ENCODE peak calls at places on chromosomes 6 and 20, in six cellular contexts. One of them, this sample, is unnamed.

GRCh38 chr6:31541059-31541657 is 645 bp downstream of the DDX39B start:
- DNase-seq in GM12878: no peak
- DNase-seq in HepG2: peak; percentile 63
- DNase-seq in GM12891: no peak
- DNase-seq in H1: no peak
- DNase-seq in K562: peak; percentile 61
- DNase-seq in this sample: no peak

GRCh38 chr6:26360451-26361416 is 4.3 kb upstream of the BTN3A2 start:
- DNase-seq in K562: no peak
- DNase-seq in H1: no peak
- DNase-seq in GM12878: no peak
- DNase-seq in GM12891: no peak
- DNase-seq in HepG2: no peak
- DNase-seq in this sample: no peak

GRCh38 chr6:166743925-166744653 is 117.0 kb upstream of the RPS6KA2 start:
- DNase-seq in H1: peak; percentile 46
- DNase-seq in K562: no peak
- DNase-seq in GM12878: no peak
- DNase-seq in GM12891: no peak
- DNase-seq in HepG2: no peak
- DNase-seq in this sample: no peak

GRCh38 chr6:139820191-139820590 is 445.7 kb upstream of the CITED2 start:
- DNase-seq in GM12891: no peak
- DNase-seq in K562: no peak
- DNase-seq in GM12878: no peak
- DNase-seq in H1: no peak
- DNase-seq in HepG2: no peak
- DNase-seq in this sample: no peak

GRCh38 chr20:50138479-50139393 is 14.8 kb downstream of the PEDS1 start:
- DNase-seq in HepG2: peak; percentile 73
- DNase-seq in K562: no peak
- DNase-seq in GM12878: no peak
- DNase-seq in GM12891: no peak
- DNase-seq in H1: no peak
- DNase-seq in this sample: no peak

GRCh38 chr6:25138024-25138696 is 141.0 kb upstream of the CARMIL1 start:
- DNase-seq in H1: no peak
- DNase-seq in GM12891: no peak
- DNase-seq in K562: no peak
- DNase-seq in HepG2: no peak
- DNase-seq in GM12878: peak; percentile 81
- DNase-seq in this sample: no peak

GRCh38 chr6:6004147-6004995 is 2.4 kb downstream of the NRN1 start:
- DNase-seq in GM12878: no peak
- DNase-seq in H1: peak; percentile 55
- DNase-seq in GM12891: no peak
- DNase-seq in K562: no peak
- DNase-seq in HepG2: no peak
- DNase-seq in this sample: no peak

GRCh38 chr6:84332139-84333034 is 104.9 kb upstream of the CEP162 start:
- DNase-seq in GM12878: peak; percentile 24
- DNase-seq in H1: no peak
- DNase-seq in GM12891: peak; percentile 5
- DNase-seq in K562: no peak
- DNase-seq in HepG2: no peak
- DNase-seq in this sample: no peak

GRCh38 chr6:26043389-26044139 is 43.7 kb upstream of the HFE start:
- DNase-seq in K562: peak; percentile 53
- DNase-seq in GM12891: no peak
- DNase-seq in HepG2: peak; percentile 99
- DNase-seq in GM12878: peak; percentile 96
- DNase-seq in H1: no peak
- DNase-seq in this sample: no peak

GRCh38 chr6:42974919-42975505 is 4.0 kb downstream of the PEX6 start:
- DNase-seq in K562: no peak
- DNase-seq in GM12878: no peak
- DNase-seq in H1: no peak
- DNase-seq in GM12891: no peak
- DNase-seq in HepG2: no peak
- DNase-seq in this sample: no peak

GRCh38 chr20:5642155-5642981 is 107.8 kb upstream of the SHLD1 start:
- DNase-seq in H1: no peak
- DNase-seq in K562: no peak
- DNase-seq in HepG2: no peak
- DNase-seq in GM12878: no peak
- DNase-seq in GM12891: no peak
- DNase-seq in this sample: no peak

GRCh38 chr20:19407731-19408130 is 195.3 kb downstream of the SLC24A3 start:
- DNase-seq in GM12891: no peak
- DNase-seq in K562: no peak
- DNase-seq in GM12878: no peak
- DNase-seq in H1: no peak
- DNase-seq in HepG2: no peak
- DNase-seq in this sample: no peak

GRCh38 chr20:10641893-10642292 is 31.9 kb downstream of the JAG1 start:
- DNase-seq in GM12878: no peak
- DNase-seq in K562: no peak
- DNase-seq in HepG2: no peak
- DNase-seq in GM12891: no peak
- DNase-seq in H1: no peak
- DNase-seq in this sample: no peak

GRCh38 chr6:39992861-39993622 is 58.8 kb upstream of the MOCS1 start:
- DNase-seq in K562: no peak
- DNase-seq in GM12878: no peak
- DNase-seq in HepG2: no peak
- DNase-seq in GM12891: no peak
- DNase-seq in H1: no peak
- DNase-seq in this sample: no peak

GRCh38 chr6:144469144-144469575 is 184.0 kb downstream of the UTRN start:
- DNase-seq in HepG2: no peak
- DNase-seq in GM12891: peak; percentile 20
- DNase-seq in K562: no peak
- DNase-seq in H1: no peak
- DNase-seq in GM12878: peak; percentile 15
- DNase-seq in this sample: no peak

GRCh38 chr6:89952696-89953095 is 58.4 kb downstream of the GJA10 start:
- DNase-seq in GM12891: no peak
- DNase-seq in HepG2: no peak
- DNase-seq in H1: no peak
- DNase-seq in GM12878: no peak
- DNase-seq in K562: no peak
- DNase-seq in this sample: no peak
- TF ChIP-seq TAF1 in GM12891: no peak
- TF ChIP-seq TAF1 in HepG2: no peak
- TF ChIP-seq TAF1 in H1: no peak
- TF ChIP-seq TAF1 in GM12878: no peak
- TF ChIP-seq TAF1 in K562: no peak
- TF ChIP-seq TAF1 in this sample: no peak

GRCh38 chr6:112172540-112172939 is 81.8 kb downstream of the LAMA4 start:
- DNase-seq in K562: no peak
- DNase-seq in GM12891: no peak
- DNase-seq in GM12878: no peak
- DNase-seq in HepG2: no peak
- DNase-seq in H1: no peak
- DNase-seq in this sample: no peak
- TF ChIP-seq POLR2A in K562: no peak
- TF ChIP-seq POLR2A in GM12891: no peak
- TF ChIP-seq POLR2A in GM12878: no peak
- TF ChIP-seq POLR2A in HepG2: no peak
- TF ChIP-seq POLR2A in H1: no peak
- TF ChIP-seq POLR2A in this sample: no peak

GRCh38 chr20:16208443-16208842 is 364.8 kb downstream of the KIF16B start:
- DNase-seq in H1: no peak
- DNase-seq in GM12891: no peak
- DNase-seq in HepG2: no peak
- DNase-seq in K562: no peak
- DNase-seq in GM12878: no peak
- DNase-seq in this sample: no peak

GRCh38 chr20:16203091-16203490 is 370.2 kb downstream of the KIF16B start:
- DNase-seq in K562: no peak
- DNase-seq in GM12891: no peak
- DNase-seq in H1: no peak
- DNase-seq in HepG2: no peak
- DNase-seq in GM12878: no peak
- DNase-seq in this sample: no peak

GRCh38 chr20:16205505-16205904 is 367.7 kb downstream of the KIF16B start:
- DNase-seq in K562: no peak
- DNase-seq in HepG2: no peak
- DNase-seq in GM12878: no peak
- DNase-seq in GM12891: no peak
- DNase-seq in H1: no peak
- DNase-seq in this sample: no peak

GRCh38 chr20:16209826-16210365 is 363.4 kb downstream of the KIF16B start:
- DNase-seq in GM12878: no peak
- DNase-seq in H1: no peak
- DNase-seq in K562: no peak
- DNase-seq in HepG2: no peak
- DNase-seq in GM12891: no peak
- DNase-seq in this sample: no peak

DNA sequence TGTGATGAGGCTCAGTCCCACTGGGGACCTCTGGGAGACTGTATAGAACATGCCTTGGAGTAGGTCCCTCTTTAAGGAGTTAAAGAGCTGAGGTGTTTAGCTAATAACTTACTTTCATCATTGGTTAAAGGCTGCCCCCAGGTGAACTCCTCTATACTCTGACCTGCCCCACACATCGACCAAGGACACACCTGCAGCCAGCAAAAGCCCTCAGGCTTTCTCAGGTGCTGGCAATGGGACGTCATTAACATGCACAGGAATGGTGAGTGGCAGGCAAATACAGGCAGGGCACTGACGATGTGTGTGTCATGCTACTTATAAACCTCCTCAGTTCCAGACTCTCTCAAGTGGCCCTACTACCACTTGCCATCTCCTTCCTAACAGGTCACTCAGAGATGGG is 366.4 kb downstream of the KIF16B start:
- DNase-seq in H1: no peak
- DNase-seq in K562: no peak
- DNase-seq in GM12878: no peak
- DNase-seq in GM12891: no peak
- DNase-seq in HepG2: no peak
- DNase-seq in this sample: no peak
- TF ChIP-seq TAF1 in H1: no peak
- TF ChIP-seq TAF1 in K562: no peak
- TF ChIP-seq TAF1 in GM12878: no peak
- TF ChIP-seq TAF1 in GM12891: no peak
- TF ChIP-seq TAF1 in HepG2: no peak
- TF ChIP-seq TAF1 in this sample: no peak

GRCh38 chr6:135358251-135358821 is 139.2 kb downstream of the AHI1 start:
- DNase-seq in GM12878: no peak
- DNase-seq in K562: no peak
- DNase-seq in HepG2: no peak
- DNase-seq in H1: no peak
- DNase-seq in GM12891: no peak
- DNase-seq in this sample: no peak
- TF ChIP-seq POLR2A in GM12878: no peak
- TF ChIP-seq POLR2A in K562: no peak
- TF ChIP-seq POLR2A in HepG2: no peak
- TF ChIP-seq POLR2A in H1: no peak
- TF ChIP-seq POLR2A in GM12891: no peak
- TF ChIP-seq POLR2A in this sample: no peak

GRCh38 chr20:57860576-57860975 is 150.8 kb upstream of the PMEPA1 start:
- DNase-seq in HepG2: no peak
- DNase-seq in GM12878: no peak
- DNase-seq in GM12891: no peak
- DNase-seq in K562: no peak
- DNase-seq in H1: peak; percentile 17
- DNase-seq in this sample: no peak

GRCh38 chr20:57851786-57852185 is 142.0 kb upstream of the PMEPA1 start:
- DNase-seq in GM12878: no peak
- DNase-seq in HepG2: no peak
- DNase-seq in GM12891: no peak
- DNase-seq in H1: no peak
- DNase-seq in K562: no peak
- DNase-seq in this sample: no peak

GRCh38 chr20:57857969-57858368 is 148.2 kb upstream of the PMEPA1 start:
- DNase-seq in GM12891: no peak
- DNase-seq in HepG2: no peak
- DNase-seq in K562: no peak
- DNase-seq in GM12878: no peak
- DNase-seq in H1: no peak
- DNase-seq in this sample: no peak

GRCh38 chr20:57857118-57857517 is 147.3 kb upstream of the PMEPA1 start:
- DNase-seq in K562: no peak
- DNase-seq in H1: no peak
- DNase-seq in GM12891: no peak
- DNase-seq in HepG2: no peak
- DNase-seq in GM12878: no peak
- DNase-seq in this sample: no peak

DNA sequence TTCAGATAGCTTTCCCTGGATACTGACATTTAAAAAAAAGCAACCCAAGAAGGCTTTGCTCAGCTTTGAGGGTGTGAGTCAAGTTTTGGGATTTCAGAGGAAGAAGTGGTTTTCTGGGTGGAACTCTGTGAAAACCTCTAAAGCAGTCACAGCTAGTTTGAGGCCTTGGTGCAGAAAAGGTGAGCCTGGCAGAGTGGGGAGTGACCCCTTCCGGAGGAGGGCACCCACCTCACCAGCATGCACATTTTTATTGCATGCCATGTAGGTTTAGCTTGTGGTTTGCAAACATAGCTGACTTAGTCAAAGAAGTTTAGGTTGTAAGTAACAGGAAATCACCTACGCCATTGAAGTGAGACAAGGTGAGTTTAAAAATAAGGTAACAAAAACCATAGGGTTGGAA is 146.8 kb upstream of the PMEPA1 start:
- DNase-seq in GM12891: no peak
- DNase-seq in GM12878: no peak
- DNase-seq in H1: no peak
- DNase-seq in K562: no peak
- DNase-seq in HepG2: no peak
- DNase-seq in this sample: no peak
- TF ChIP-seq TAF1 in GM12891: no peak
- TF ChIP-seq TAF1 in GM12878: no peak
- TF ChIP-seq TAF1 in H1: no peak
- TF ChIP-seq TAF1 in K562: no peak
- TF ChIP-seq TAF1 in HepG2: no peak
- TF ChIP-seq TAF1 in this sample: no peak